ENCODE peak calls at places on chromosomes 11 and 22, in six cellular contexts. One of them, this sample, is unnamed.

GRCh38 chr11:126387856-126388255 is 32.4 kb downstream of the ST3GAL4 start:
- DNase-seq in tibial artery: no peak
- DNase-seq in A549: no peak
- DNase-seq in chondrocyte: no peak
- DNase-seq in nephron progenitor cell: no peak
- DNase-seq in GM06990: no peak
- DNase-seq in this sample: no peak

GRCh38 chr22:23862103-23862502 is 4.4 kb downstream of the SLC2A11 start:
- DNase-seq in tibial artery: no peak
- DNase-seq in A549: peak; percentile 52
- DNase-seq in chondrocyte: peak; percentile 47
- DNase-seq in nephron progenitor cell: peak; percentile 36
- DNase-seq in GM06990: no peak
- DNase-seq in this sample: no peak

GRCh38 chr11:116073854-116074837 is 569.9 kb upstream of the CADM1 start:
- DNase-seq in tibial artery: no peak
- DNase-seq in A549: no peak
- DNase-seq in chondrocyte: no peak
- DNase-seq in nephron progenitor cell: no peak
- DNase-seq in GM06990: peak; percentile 80
- DNase-seq in this sample: peak; percentile 28

GRCh38 chr22:38865201-38866023 is 6.6 kb downstream of the CBX6 start:
- DNase-seq in tibial artery: peak; percentile 60
- DNase-seq in A549: no peak
- DNase-seq in chondrocyte: peak; percentile 72
- DNase-seq in nephron progenitor cell: no peak
- DNase-seq in GM06990: no peak
- DNase-seq in this sample: no peak

GRCh38 chr11:130129922-130130321 is 29.7 kb upstream of the ST14 start:
- DNase-seq in tibial artery: no peak
- DNase-seq in A549: no peak
- DNase-seq in chondrocyte: no peak
- DNase-seq in nephron progenitor cell: no peak
- DNase-seq in GM06990: no peak
- DNase-seq in this sample: no peak

GRCh38 chr11:79100093-79100704 is 340.6 kb downstream of the TENM4 start:
- DNase-seq in tibial artery: peak; percentile 58
- DNase-seq in A549: peak; percentile 81
- DNase-seq in chondrocyte: no peak
- DNase-seq in nephron progenitor cell: peak; percentile 49
- DNase-seq in GM06990: no peak
- DNase-seq in this sample: peak; percentile 38

GRCh38 chr22:20569059-20570058 is 61.9 kb downstream of the MED15 start:
- DNase-seq in tibial artery: peak; percentile 95
- DNase-seq in A549: peak; percentile 87
- DNase-seq in chondrocyte: peak; percentile 34
- DNase-seq in nephron progenitor cell: no peak
- DNase-seq in GM06990: peak; percentile 63
- DNase-seq in this sample: no peak

GRCh38 chr22:49767355-49768062 is 60.2 kb downstream of the BRD1 start:
- DNase-seq in tibial artery: peak; percentile 32
- DNase-seq in A549: peak; percentile 7
- DNase-seq in chondrocyte: peak; percentile 61
- DNase-seq in nephron progenitor cell: no peak
- DNase-seq in GM06990: peak; percentile 50
- DNase-seq in this sample: no peak

GRCh38 chr11:123702137-123702536 is 39.3 kb downstream of the ZNF202 start:
- DNase-seq in tibial artery: no peak
- DNase-seq in A549: no peak
- DNase-seq in chondrocyte: no peak
- DNase-seq in nephron progenitor cell: peak; percentile 49
- DNase-seq in GM06990: peak; percentile 25
- DNase-seq in this sample: no peak

GRCh38 chr11:24267015-24267414 is 229.8 kb upstream of the LUZP2 start:
- DNase-seq in tibial artery: no peak
- DNase-seq in A549: no peak
- DNase-seq in chondrocyte: no peak
- DNase-seq in nephron progenitor cell: no peak
- DNase-seq in GM06990: no peak
- DNase-seq in this sample: no peak

GRCh38 chr11:119626910-119627305 is 102.1 kb downstream of the NECTIN1 start:
- DNase-seq in tibial artery: no peak
- DNase-seq in A549: no peak
- DNase-seq in chondrocyte: no peak
- DNase-seq in nephron progenitor cell: no peak
- DNase-seq in GM06990: no peak
- DNase-seq in this sample: no peak

GRCh38 chr11:47514825-47515647 is 37.9 kb downstream of the CELF1 start:
- DNase-seq in tibial artery: no peak
- DNase-seq in A549: no peak
- DNase-seq in chondrocyte: no peak
- DNase-seq in nephron progenitor cell: no peak
- DNase-seq in GM06990: peak; percentile 38
- DNase-seq in this sample: no peak

GRCh38 chr11:106011481-106011880 is 10.6 kb downstream of the MSANTD4 start:
- DNase-seq in tibial artery: no peak
- DNase-seq in A549: no peak
- DNase-seq in chondrocyte: no peak
- DNase-seq in nephron progenitor cell: no peak
- DNase-seq in GM06990: no peak
- DNase-seq in this sample: no peak

GRCh38 chr22:46851941-46852340 is 89.5 kb downstream of the TBC1D22A start:
- DNase-seq in tibial artery: no peak
- DNase-seq in A549: no peak
- DNase-seq in chondrocyte: no peak
- DNase-seq in nephron progenitor cell: no peak
- DNase-seq in GM06990: no peak
- DNase-seq in this sample: no peak

GRCh38 chr11:10450451-10451398 is 4.3 kb upstream of the AMPD3 start:
- DNase-seq in tibial artery: no peak
- DNase-seq in A549: peak; percentile 45
- DNase-seq in chondrocyte: no peak
- DNase-seq in nephron progenitor cell: peak; percentile 65
- DNase-seq in GM06990: peak; percentile 67
- DNase-seq in this sample: peak; percentile 33

GRCh38 chr11:38411149-38411548 is 1813.1 kb upstream of the RAG2 start:
- DNase-seq in tibial artery: no peak
- DNase-seq in A549: no peak
- DNase-seq in chondrocyte: no peak
- DNase-seq in nephron progenitor cell: no peak
- DNase-seq in GM06990: no peak
- DNase-seq in this sample: no peak
- TF ChIP-seq CTCF in tibial artery: no peak
- TF ChIP-seq CTCF in A549: no peak
- TF ChIP-seq CTCF in chondrocyte: peak; percentile 51
- TF ChIP-seq CTCF in nephron progenitor cell: peak; percentile 27
- TF ChIP-seq CTCF in GM06990: no peak
- TF ChIP-seq CTCF in this sample: peak; percentile 46

DNA sequence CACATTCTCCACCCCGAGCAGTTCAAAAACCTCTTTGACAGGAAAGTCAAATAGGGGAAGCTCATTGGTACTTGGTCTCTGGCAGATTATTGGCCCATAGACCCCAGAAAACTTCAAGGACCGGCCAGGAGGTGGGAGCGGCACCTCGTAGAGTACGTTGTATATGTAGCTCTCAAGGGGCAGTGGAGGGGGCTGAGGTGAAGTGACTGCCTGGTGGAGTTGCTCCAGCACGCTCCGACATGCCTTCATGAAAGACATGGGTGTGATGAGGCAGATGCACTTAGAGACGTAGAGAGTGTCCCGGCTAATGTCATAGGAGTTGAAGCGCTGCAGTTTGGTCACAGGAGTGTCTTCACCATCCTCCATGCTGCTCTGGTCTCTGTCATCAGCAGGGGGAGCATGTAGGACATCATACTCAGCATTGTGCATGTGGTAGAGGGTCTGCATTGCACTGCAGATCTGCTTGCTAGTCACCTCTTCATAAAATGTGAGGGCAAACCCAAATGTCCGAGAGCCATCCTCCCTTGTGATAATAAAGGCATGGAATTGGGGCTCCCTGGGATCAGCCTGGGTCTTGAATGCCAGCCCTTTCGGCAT is 61.3 kb downstream of the DENND5A start:
- DNase-seq in tibial artery: no peak
- DNase-seq in A549: no peak
- DNase-seq in chondrocyte: no peak
- DNase-seq in nephron progenitor cell: no peak
- DNase-seq in GM06990: no peak
- DNase-seq in this sample: no peak
- TF ChIP-seq CTCF in tibial artery: no peak
- TF ChIP-seq CTCF in A549: no peak
- TF ChIP-seq CTCF in chondrocyte: peak; percentile 45
- TF ChIP-seq CTCF in nephron progenitor cell: no peak
- TF ChIP-seq CTCF in GM06990: peak; percentile 31
- TF ChIP-seq CTCF in this sample: no peak

DNA sequence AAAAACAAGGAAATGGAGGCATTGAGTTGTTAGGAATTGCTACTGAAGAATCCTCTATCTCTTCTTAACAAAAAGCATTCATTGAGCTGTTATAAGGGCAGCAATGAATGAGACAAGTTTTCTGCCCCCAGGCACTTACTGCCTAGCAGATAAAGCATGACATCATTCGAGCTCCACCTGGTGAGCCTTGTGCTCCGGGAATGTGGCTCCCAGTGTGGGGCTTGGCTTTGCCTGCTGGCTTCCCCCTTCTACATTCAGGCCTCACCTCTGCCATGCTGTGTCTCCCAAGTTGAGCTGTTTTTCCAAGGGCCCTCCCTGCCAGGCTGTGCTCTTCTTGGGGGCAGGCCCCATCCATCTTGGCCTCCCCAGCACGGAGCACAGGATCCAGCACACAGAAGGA is 56.9 kb upstream of the EIF3D start:
- DNase-seq in tibial artery: no peak
- DNase-seq in A549: no peak
- DNase-seq in chondrocyte: peak; percentile 44
- DNase-seq in nephron progenitor cell: no peak
- DNase-seq in GM06990: no peak
- DNase-seq in this sample: no peak
- TF ChIP-seq CTCF in tibial artery: no peak
- TF ChIP-seq CTCF in A549: no peak
- TF ChIP-seq CTCF in chondrocyte: no peak
- TF ChIP-seq CTCF in nephron progenitor cell: no peak
- TF ChIP-seq CTCF in GM06990: no peak
- TF ChIP-seq CTCF in this sample: no peak

GRCh38 chr11:27524155-27524554 is 17.6 kb upstream of the LIN7C start:
- DNase-seq in tibial artery: no peak
- DNase-seq in A549: no peak
- DNase-seq in chondrocyte: no peak
- DNase-seq in nephron progenitor cell: no peak
- DNase-seq in GM06990: no peak
- DNase-seq in this sample: no peak
- TF ChIP-seq CTCF in tibial artery: no peak
- TF ChIP-seq CTCF in A549: no peak
- TF ChIP-seq CTCF in chondrocyte: peak; percentile 36
- TF ChIP-seq CTCF in nephron progenitor cell: no peak
- TF ChIP-seq CTCF in GM06990: no peak
- TF ChIP-seq CTCF in this sample: peak; percentile 27

DNA sequence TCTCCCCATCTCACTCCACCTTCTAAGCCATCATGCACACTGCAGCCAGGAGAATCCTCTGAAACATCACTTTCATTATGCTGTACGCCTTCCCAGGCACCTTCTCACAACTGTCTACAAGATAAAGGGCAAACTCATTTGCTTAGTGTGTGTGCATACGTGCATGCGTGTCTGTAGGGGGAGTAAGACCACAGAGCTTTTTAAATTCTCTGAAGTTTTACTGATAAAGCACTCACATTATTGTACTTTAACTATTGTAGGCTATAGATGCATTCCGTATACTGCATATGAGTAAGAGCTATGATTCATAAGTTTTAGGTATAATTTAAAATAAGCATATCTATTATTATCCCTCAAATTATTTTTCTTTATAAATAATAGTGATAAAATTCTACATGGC is 15.3 kb upstream of the ANKK1 start:
- DNase-seq in tibial artery: no peak
- DNase-seq in A549: no peak
- DNase-seq in chondrocyte: no peak
- DNase-seq in nephron progenitor cell: no peak
- DNase-seq in GM06990: no peak
- DNase-seq in this sample: no peak
- TF ChIP-seq CTCF in tibial artery: no peak
- TF ChIP-seq CTCF in A549: no peak
- TF ChIP-seq CTCF in chondrocyte: no peak
- TF ChIP-seq CTCF in nephron progenitor cell: no peak
- TF ChIP-seq CTCF in GM06990: peak; percentile 22
- TF ChIP-seq CTCF in this sample: peak; percentile 18

GRCh38 chr11:1768141-1768469 is 4.4 kb upstream of the CTSD start:
- DNase-seq in tibial artery: no peak
- DNase-seq in A549: no peak
- DNase-seq in chondrocyte: no peak
- DNase-seq in nephron progenitor cell: no peak
- DNase-seq in GM06990: no peak
- DNase-seq in this sample: no peak

GRCh38 chr11:1766719-1767398 is 3.1 kb upstream of the CTSD start:
- DNase-seq in tibial artery: peak; percentile 57
- DNase-seq in A549: no peak
- DNase-seq in chondrocyte: peak; percentile 78
- DNase-seq in nephron progenitor cell: no peak
- DNase-seq in GM06990: no peak
- DNase-seq in this sample: no peak

GRCh38 chr11:1767399-1768140 is 3.8 kb upstream of the CTSD start:
- DNase-seq in tibial artery: peak; percentile 64
- DNase-seq in A549: no peak
- DNase-seq in chondrocyte: peak; percentile 79
- DNase-seq in nephron progenitor cell: no peak
- DNase-seq in GM06990: no peak
- DNase-seq in this sample: no peak

GRCh38 chr11:1763796-1764661 is at the start of gene CTSD:
- DNase-seq in tibial artery: peak; percentile 94
- DNase-seq in A549: peak; percentile 91
- DNase-seq in chondrocyte: peak; percentile 95
- DNase-seq in nephron progenitor cell: peak; percentile 89
- DNase-seq in GM06990: peak; percentile 82
- DNase-seq in this sample: peak; percentile 84

DNA sequence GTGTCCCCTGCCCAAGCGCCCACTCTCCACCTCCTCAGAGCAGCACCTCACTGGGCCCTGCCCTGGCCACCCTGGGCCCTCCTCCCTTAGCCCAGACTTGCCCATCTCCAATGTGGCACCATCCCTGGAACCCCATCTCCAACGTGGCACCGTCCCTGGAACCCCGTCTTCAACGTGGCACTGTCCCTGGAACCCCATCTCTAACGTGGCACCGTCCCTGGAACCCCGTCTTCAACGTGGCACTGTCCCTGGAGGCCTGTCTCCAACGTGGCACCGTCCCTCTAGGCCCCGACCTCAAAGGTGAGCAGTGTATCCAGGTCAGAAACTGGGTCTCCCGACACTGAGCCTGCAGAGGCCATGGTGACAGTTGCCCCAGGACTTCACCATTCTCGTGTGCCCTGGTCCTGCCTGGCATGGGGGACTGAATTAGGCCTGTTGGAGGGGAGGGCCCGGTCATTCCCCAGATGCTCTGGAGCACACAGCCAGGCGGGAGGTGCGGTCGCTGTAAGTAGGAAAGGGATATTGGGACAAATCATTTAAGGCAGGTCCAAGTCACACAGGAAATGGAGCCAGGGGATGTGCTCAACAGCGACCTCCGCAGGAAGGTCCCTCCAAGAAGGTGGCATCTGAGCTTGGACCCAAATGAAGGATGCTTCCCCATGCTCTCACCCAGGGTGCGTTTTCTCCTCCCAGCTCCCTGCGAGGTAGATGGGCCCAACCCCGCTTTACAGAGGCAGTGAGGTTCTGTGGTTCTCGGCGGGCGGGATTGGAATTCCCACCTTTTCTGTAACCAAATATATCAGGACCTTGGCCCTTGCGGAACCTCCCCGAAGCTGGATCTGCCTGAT is 2.4 kb upstream of the CTSD start:
- DNase-seq in tibial artery: peak; percentile 59
- DNase-seq in A549: no peak
- DNase-seq in chondrocyte: peak; percentile 88
- DNase-seq in nephron progenitor cell: no peak
- DNase-seq in GM06990: no peak
- DNase-seq in this sample: no peak
- TF ChIP-seq CTCF in tibial artery: no peak
- TF ChIP-seq CTCF in A549: no peak
- TF ChIP-seq CTCF in chondrocyte: peak; percentile 35
- TF ChIP-seq CTCF in nephron progenitor cell: no peak
- TF ChIP-seq CTCF in GM06990: peak; percentile 12
- TF ChIP-seq CTCF in this sample: no peak